ENCODE peak calls at places on chromosomes 4 and X, in nine cellular contexts. R is endothelial cell of umbilical vein, N is GM23248, V is astrocyte, E is RWPE2, B is uterus, T is colonic mucosa, K is mammary epithelial cell, C is adrenal gland. U is an unnamed sample. For H3K4me1, the result is how much of the 10 kb centered on the place peaks cover.

GRCh38 chrX:154544885-154545284 is 1.8 kb downstream of the G6PD start:
- DNase-seq in R (no peak), N (no peak), V (no peak), E (no peak), B (no peak), T (no peak), K (no peak), C (no peak), U (no peak)

GRCh38 chr4:1192493-1193205 is 20.3 kb upstream of the SPON2 start:
- DNase-seq in R (no peak), N (no peak), V (no peak), E (peak), B (peak), T (peak), K (no peak), C (peak), U (peak)

GRCh38 chrX:17007134-17007768 is 60.8 kb downstream of the REPS2 start:
- DNase-seq in R (peak), N (peak), V (no peak), E (no peak), B (peak), T (no peak), K (peak), C (no peak), U (peak)

GRCh38 chrX:129701624-129702069 is 37.1 kb upstream of the XPNPEP2 start:
- DNase-seq in R (no peak), N (peak), V (peak), E (no peak), B (peak), T (peak), K (no peak), C (no peak), U (no peak)

GRCh38 chrX:80808854-80809493 is 703 bp downstream of the BRWD3 start:
- DNase-seq in R (peak), N (peak), V (no peak), E (peak), B (peak), T (peak), K (peak), C (peak), U (no peak)

GRCh38 chr4:183729430-183730328 is 70.6 kb downstream of the TRAPPC11 start:
- DNase-seq in R (no peak), N (peak), V (peak), E (no peak), B (no peak), T (no peak), K (peak), C (peak), U (no peak)

GRCh38 chr4:84985952-84986351 is 19.5 kb upstream of the WDFY3 start:
- DNase-seq in R (no peak), N (peak), V (peak), E (no peak), B (no peak), T (no peak), K (peak), C (no peak), U (peak)

GRCh38 chrX:109886122-109886761 is 116.7 kb upstream of the TMEM164 start:
- DNase-seq in R (peak), N (peak), V (no peak), E (no peak), B (no peak), T (peak), K (peak), C (peak), U (peak)

GRCh38 chr4:187666634-187667033 is 328.9 kb upstream of the ZFP42 start:
- DNase-seq in R (no peak), N (peak), V (no peak), E (no peak), B (no peak), T (no peak), K (no peak), C (no peak), U (no peak)

GRCh38 chrX:49233887-49234555 is 881 bp upstream of the CACNA1F start:
- DNase-seq in R (no peak), N (peak), V (no peak), E (no peak), B (no peak), T (no peak), K (no peak), C (no peak), U (no peak)

GRCh38 chrX:154401918-154402621 is 3.9 kb downstream of the RPL10 start:
- DNase-seq in R (no peak), N (no peak), V (peak), E (no peak), B (no peak), T (no peak), K (peak), C (no peak), U (peak)

GRCh38 chr4:108620933-108621905 is 843 bp downstream of the RPL34 start:
- DNase-seq in R (peak), N (peak), V (peak), E (no peak), B (no peak), T (no peak), K (no peak), C (no peak), U (no peak)

GRCh38 chrX:3638280-3638873 is 75.1 kb downstream of the PRKX start:
- DNase-seq in R (peak), N (peak), V (peak), E (no peak), B (no peak), T (peak), K (peak), C (peak), U (peak)

GRCh38 chr4:3508542-3508941 is 23.7 kb downstream of the LRPAP1 start:
- DNase-seq in R (no peak), N (no peak), V (no peak), E (no peak), B (no peak), T (no peak), K (no peak), C (no peak), U (no peak)

GRCh38 chrX:149286940-149287349 is 218.2 kb downstream of the IDS start:
- DNase-seq in R (peak), N (peak), V (peak), E (no peak), B (no peak), T (peak), K (peak), C (peak), U (peak)

GRCh38 chr4:155943610-155944329 is 9.9 kb downstream of the CTSO start:
- DNase-seq in R (no peak), N (no peak), V (no peak), E (no peak), B (no peak), T (no peak), K (no peak), C (no peak), U (no peak)

GRCh38 chrX:69538321-69538876 is 34.3 kb downstream of the NALF2 start:
- DNase-seq in R (peak), N (peak), V (no peak), E (no peak), B (peak), T (peak), K (peak), C (peak), U (peak)

GRCh38 chrX:155768036-155768769 is 112.9 kb upstream of the VAMP7 start:
- DNase-seq in R (no peak), N (peak), V (no peak), E (no peak), B (no peak), T (no peak), K (peak), C (peak), U (no peak)

GRCh38 chr4:20272411-20272872 is 20.7 kb downstream of the SLIT2 start:
- DNase-seq in R (no peak), N (peak), V (peak), E (no peak), B (no peak), T (no peak), K (no peak), C (no peak), U (no peak)

GRCh38 chr4:26148925-26149324 is 171.9 kb upstream of the RBPJ start:
- DNase-seq in R (no peak), N (no peak), V (no peak), E (no peak), B (no peak), T (no peak), K (no peak), C (no peak), U (no peak)

GRCh38 chr4:173191623-173192041 is 23.0 kb downstream of the GALNT7 start:
- DNase-seq in R (peak), N (peak), V (peak), E (no peak), B (no peak), T (no peak), K (peak), C (no peak), U (no peak)

DNA sequence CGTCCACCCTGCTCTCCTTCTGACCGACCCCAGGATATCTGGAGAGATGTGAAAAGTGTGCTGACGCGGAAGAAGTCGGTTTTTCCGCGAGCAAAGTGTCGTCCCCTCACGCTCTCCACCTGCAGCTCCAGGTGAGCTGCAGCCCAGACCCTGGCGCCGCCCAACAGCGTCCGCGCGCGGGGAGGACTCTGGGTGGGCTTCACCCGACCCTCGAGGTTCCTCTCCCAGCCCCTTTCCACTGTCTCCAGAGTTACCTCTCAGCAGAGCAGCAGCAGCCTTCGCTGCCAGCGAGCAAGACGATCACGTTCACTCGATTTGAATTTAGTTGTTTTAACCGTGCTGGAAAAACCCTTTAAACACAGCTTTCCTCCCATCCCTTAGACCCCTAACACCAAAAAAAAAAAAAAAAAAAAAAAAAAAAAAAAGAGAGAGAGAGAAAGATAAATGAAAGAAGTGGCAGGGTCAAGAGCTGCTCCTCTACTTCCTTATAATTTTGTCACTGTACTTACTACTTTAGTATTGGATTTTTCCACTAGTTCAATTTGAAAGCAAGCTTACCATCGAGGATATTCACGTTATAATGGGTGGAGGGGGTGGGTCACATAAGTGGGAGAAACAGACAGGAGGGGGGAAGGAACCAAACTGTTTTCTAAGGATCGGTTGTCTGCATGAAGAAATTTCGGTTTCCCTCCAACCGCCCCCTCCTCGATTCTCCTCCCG is 776 bp upstream of the NR3C2 start:
- DNase-seq in R (peak), N (no peak), V (no peak), E (no peak), B (peak), T (no peak), K (no peak), C (no peak), U (peak)
- H3K27ac ChIP-seq in R (peak), N (no peak), V (no peak), E (no peak), B (peak), T (peak), K (no peak), C (peak), U (no peak)

GRCh38 chrX:120726294-120726693 is 96.4 kb upstream of the C1GALT1C1 start:
- DNase-seq in R (no peak), N (no peak), V (no peak), E (no peak), B (no peak), T (no peak), K (no peak), C (no peak), U (no peak)
- H3K4me1 ChIP-seq in R (under half), N (under half), V (under half), E (under half), B (under half), T (under half), K (under half), C (under half), U (under half)

DNA sequence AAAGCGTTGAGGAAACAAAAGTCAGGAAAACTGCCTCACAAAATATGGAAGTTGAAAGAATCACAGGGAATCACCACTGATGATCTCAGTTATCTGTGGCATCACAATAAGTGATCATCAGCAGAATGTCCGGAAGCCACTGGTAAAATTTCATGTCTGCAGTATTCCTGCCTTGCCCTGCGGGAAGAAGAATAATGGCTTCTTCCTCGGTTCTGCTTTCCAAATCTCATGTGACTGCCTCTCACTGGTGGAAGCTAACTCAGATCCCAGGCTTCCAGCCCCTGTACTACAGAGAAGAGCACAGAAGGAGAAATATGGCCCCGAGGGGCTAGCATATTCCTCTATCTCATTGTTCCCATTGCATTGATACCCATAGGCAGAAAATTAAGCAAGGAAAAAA is 12.7 kb upstream of the ZNF330 start:
- DNase-seq in R (no peak), N (no peak), V (no peak), E (no peak), B (no peak), T (no peak), K (no peak), C (no peak), U (no peak)
- H3K27ac ChIP-seq in R (no peak), N (no peak), V (no peak), E (no peak), B (no peak), T (no peak), K (no peak), C (no peak), U (no peak)

DNA sequence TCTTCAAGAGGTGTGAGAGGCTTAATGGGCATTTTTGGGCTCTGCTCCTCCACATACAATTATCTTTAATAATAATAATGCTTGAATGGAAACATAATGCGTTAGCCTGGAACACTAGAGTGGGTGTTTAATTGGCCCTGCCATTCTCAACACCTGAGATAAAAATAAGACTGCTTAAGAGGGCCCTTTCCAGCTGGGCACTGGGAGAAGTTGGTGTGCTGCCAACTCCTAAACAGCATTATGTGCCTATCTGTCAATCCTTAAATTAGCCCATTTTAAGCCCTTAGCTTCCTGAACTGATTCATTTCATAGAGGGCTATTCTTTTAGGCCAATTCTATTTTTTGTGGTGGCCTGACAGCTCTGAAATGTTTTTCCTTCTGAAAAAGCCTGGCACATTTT is 211.1 kb upstream of the ZIC3 start:
- DNase-seq in R (no peak), N (no peak), V (no peak), E (no peak), B (no peak), T (no peak), K (no peak), C (no peak), U (no peak)
- H3K4me1 ChIP-seq in R (under half), N (under half), V (under half), E (under half), B (under half), T (under half), K (under half), C (under half), U (under half)

DNA sequence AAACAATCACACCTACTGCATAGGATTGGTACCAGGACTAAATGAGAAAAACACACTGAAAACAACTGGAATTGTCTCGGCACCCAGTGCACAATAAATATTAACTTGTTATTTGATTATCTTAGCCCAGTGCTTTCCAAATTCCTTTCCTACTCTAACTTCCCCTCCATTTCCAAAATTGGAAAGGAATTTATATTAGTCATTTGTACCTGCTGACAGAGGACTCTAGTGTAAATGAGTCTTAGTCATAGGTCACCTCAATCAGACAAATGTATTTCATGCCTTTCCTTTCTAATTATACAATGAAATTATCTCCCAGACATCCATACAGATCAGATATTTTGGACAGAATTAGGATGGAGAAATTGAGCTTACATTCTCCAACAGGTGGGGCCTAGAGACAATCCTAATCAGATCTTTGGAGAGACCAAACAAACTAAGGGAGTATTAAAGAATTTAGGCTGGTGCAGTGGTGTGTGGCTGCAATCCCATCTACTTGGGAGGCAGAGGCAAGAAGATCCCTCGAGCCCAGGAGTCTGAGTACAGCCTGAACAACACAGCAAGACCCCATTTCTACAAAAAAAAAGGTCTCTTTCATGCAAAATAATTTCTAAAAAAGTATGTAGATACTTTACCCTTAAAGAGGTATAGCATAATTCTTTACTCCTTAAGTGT is 10.1 kb downstream of the SH3D19 start:
- DNase-seq in R (peak), N (no peak), V (peak), E (no peak), B (no peak), T (no peak), K (peak), C (no peak), U (no peak)
- H3K27ac ChIP-seq in R (peak), N (no peak), V (no peak), E (peak), B (no peak), T (peak), K (peak), C (no peak), U (no peak)

DNA sequence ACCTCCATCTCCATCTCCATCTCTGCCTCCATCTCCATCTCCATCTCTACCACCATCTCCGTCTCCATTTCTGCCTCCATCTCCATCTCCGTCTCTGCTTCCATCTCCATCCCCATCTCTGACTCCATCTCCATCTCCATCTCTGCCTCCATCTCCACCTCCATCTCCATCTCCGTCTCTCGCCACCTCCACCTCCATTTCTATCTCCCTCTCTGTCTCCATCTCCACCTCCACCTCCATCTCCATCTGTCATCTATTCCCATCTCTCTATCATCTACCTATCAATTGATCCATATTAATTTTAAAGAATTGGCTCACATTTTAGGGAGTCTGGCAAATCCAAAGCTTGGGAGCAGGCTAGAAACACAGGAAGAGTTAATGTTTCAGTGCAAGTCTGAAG is 39.6 kb upstream of the CHRNA9 start:
- DNase-seq in R (no peak), N (no peak), V (no peak), E (no peak), B (no peak), T (no peak), K (no peak), C (no peak), U (no peak)
- H3K4me1 ChIP-seq in R (under half), N (under half), V (under half), E (under half), B (under half), T (under half), K (under half), C (under half), U (under half)